ENCODE peak calls at places on chromosomes 12 and 14, in ten cellular contexts. N is uterus; M is psoas muscle; T is adipocyte; L is HAP-1; F is tibial artery; B is mesenchymal stem cell; V is SK-N-MC; O is naive thymus-derived CD4-positive, alpha-beta T cell; R is cardiac muscle cell. Z is an unnamed sample.

GRCh38 chr12:10849425-10849878 is at the start of gene PRR4:
- DNase-seq in N (no peak), L (no peak), T (no peak), B (no peak), R (no peak), F (no peak), V (no peak), O (peak; percentile 4), M (no peak), Z (no peak)

GRCh38 chr12:24200013-24200412 is 250.5 kb upstream of the SOX5 start:
- DNase-seq in O (no peak), R (no peak), B (no peak), V (no peak), L (no peak), M (no peak), F (no peak), T (no peak), N (no peak), Z (no peak)

GRCh38 chr12:127480775-127481314 is 786.1 kb upstream of the TMEM132C start:
- DNase-seq in R (no peak), T (no peak), N (no peak), V (no peak), M (no peak), L (no peak), B (no peak), O (no peak), F (no peak), Z (no peak)

GRCh38 chr12:96044017-96044985 is 8.9 kb upstream of the LTA4H start:
- DNase-seq in V (no peak), F (no peak), R (peak; percentile 85), B (peak; percentile 75), M (no peak), N (no peak), O (no peak), L (no peak), T (peak; percentile 75), Z (no peak)

GRCh38 chr14:74324945-74325361 is 22.2 kb upstream of the ABCD4 start:
- DNase-seq in R (peak; percentile 59), B (peak; percentile 46), O (no peak), N (no peak), F (no peak), V (peak; percentile 8), T (peak; percentile 76), L (peak; percentile 66), M (no peak), Z (no peak)

GRCh38 chr14:61482348-61483206 is 161.2 kb downstream of the PRKCH start:
- DNase-seq in N (no peak), B (no peak), R (no peak), T (no peak), M (no peak), O (no peak), F (no peak), V (no peak), L (no peak), Z (no peak)

GRCh38 chr12:46342562-46343033 is 30.0 kb downstream of the SLC38A2 start:
- DNase-seq in M (no peak), V (no peak), F (peak; percentile 63), B (peak; percentile 60), O (peak; percentile 46), N (peak; percentile 33), L (no peak), R (peak; percentile 59), T (peak; percentile 55), Z (peak; percentile 18)

GRCh38 chr12:5292651-5293050 is 139.3 kb upstream of the NTF3 start:
- DNase-seq in O (no peak), L (no peak), M (no peak), B (no peak), N (no peak), V (no peak), R (no peak), T (no peak), F (no peak), Z (no peak)

GRCh38 chr12:84922721-84923120 is 10.1 kb upstream of the SLC6A15 start:
- DNase-seq in L (no peak), B (peak; percentile 28), R (peak; percentile 11), M (no peak), V (no peak), T (peak; percentile 9), F (no peak), N (no peak), O (no peak), Z (no peak)

GRCh38 chr12:3047961-3048360 is 29.2 kb upstream of the TSPAN9 start:
- DNase-seq in N (no peak), V (no peak), B (no peak), M (no peak), F (no peak), L (no peak), R (no peak), T (no peak), O (no peak), Z (no peak)

GRCh38 chr12:2052861-2053674 is at the start of gene CACNA1C:
- DNase-seq in O (peak; percentile 30), V (no peak), F (peak; percentile 85), L (no peak), M (peak; percentile 71), B (peak; percentile 66), N (peak; percentile 70), R (peak; percentile 75), T (peak; percentile 91), Z (peak; percentile 69)

GRCh38 chr14:91367173-91368171 is 50.1 kb downstream of the CCDC88C start:
- DNase-seq in O (peak; percentile 44), L (no peak), R (peak; percentile 49), T (no peak), V (no peak), N (no peak), F (no peak), B (peak; percentile 69), M (no peak), Z (peak; percentile 71)

GRCh38 chr14:78519863-78520262 is 349.7 kb downstream of the NRXN3 start:
- DNase-seq in M (no peak), L (peak; percentile 8), B (peak; percentile 7), T (peak; percentile 21), N (no peak), F (no peak), V (peak; percentile 22), R (peak; percentile 18), O (no peak), Z (no peak)

GRCh38 chr14:98195256-98195655 is 1076.7 kb downstream of the BCL11B start:
- DNase-seq in B (no peak), O (no peak), M (no peak), T (no peak), F (no peak), V (no peak), L (no peak), R (no peak), N (no peak), Z (no peak)

GRCh38 chr12:110338754-110339153 is 57.7 kb downstream of the ATP2A2 start:
- DNase-seq in O (no peak), B (peak; percentile 23), F (no peak), V (no peak), N (no peak), R (no peak), L (no peak), T (no peak), M (no peak), Z (no peak)

GRCh38 chr12:5945071-5946008 is at the start of gene ANO2:
- DNase-seq in L (no peak), F (no peak), B (peak; percentile 15), N (no peak), T (peak; percentile 77), O (no peak), M (no peak), V (no peak), R (peak; percentile 25), Z (peak; percentile 43)

GRCh38 chr12:132335179-132335756 is 5.9 kb upstream of the GALNT9 start:
- DNase-seq in L (no peak), M (no peak), R (no peak), B (no peak), T (no peak), O (no peak), V (no peak), F (no peak), N (no peak), Z (no peak)

GRCh38 chr12:125300249-125300648 is 235.0 kb downstream of the AACS start:
- DNase-seq in T (no peak), F (no peak), O (no peak), R (no peak), B (no peak), M (no peak), V (no peak), N (no peak), L (no peak), Z (no peak)

GRCh38 chr12:27163048-27163715 is 80.8 kb upstream of the C12orf71 start:
- DNase-seq in O (no peak), T (no peak), L (no peak), F (no peak), B (no peak), M (no peak), N (no peak), R (no peak), V (no peak), Z (peak; percentile 60)

DNA sequence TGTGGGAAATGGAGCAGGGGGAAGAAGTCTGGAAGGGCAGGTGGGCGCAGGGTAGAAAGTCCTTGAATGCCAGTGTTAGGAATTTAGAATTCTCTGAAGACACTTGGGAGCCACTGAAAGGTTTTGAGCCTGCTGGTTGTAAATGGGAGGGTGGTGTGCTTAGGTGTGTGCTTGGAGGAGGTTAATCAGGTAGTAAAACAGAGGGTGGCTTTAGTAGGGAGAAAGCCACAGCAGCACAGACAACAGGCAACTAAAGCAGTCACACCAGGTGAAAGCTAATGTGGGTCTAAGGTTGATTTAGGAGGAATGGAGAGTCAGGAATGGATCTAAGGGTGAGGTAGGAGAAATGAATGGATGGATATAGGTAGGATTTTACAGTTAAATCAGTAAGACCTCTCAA is 385.0 kb downstream of the ZFP36L1 start:
- DNase-seq in N (no peak), L (no peak), T (no peak), B (no peak), M (no peak), O (no peak), V (no peak), R (no peak), F (no peak), Z (no peak)
- H3K36me3 ChIP-seq in N (no peaks in the 10 kb centered on the region), L (no peaks in the 10 kb centered on the region), T (no peaks in the 10 kb centered on the region), B (no peaks in the 10 kb centered on the region), M (no peaks in the 10 kb centered on the region), O (no peaks in the 10 kb centered on the region), V (no peaks in the 10 kb centered on the region), R (no peaks in the 10 kb centered on the region), F (no peaks in the 10 kb centered on the region), Z (no peaks in the 10 kb centered on the region)

GRCh38 chr14:22882529-22883190 is 362 bp upstream of the REM2 start:
- DNase-seq in R (peak; percentile 49), V (no peak), O (no peak), T (no peak), M (no peak), N (peak; percentile 56), L (no peak), B (peak; percentile 66), F (peak; percentile 48), Z (no peak)
- H3K4me3 ChIP-seq in R (no peak overlapping the region), V (no peak overlapping the region), O (no peak overlapping the region), T (no peak overlapping the region), M (no peak overlapping the region), N (no peak overlapping the region), L (no peak overlapping the region), B (no peak overlapping the region), F (no peak overlapping the region), Z (no peak overlapping the region)

GRCh38 chr12:14948672-14949071 is 10.3 kb upstream of the ERP27 start:
- DNase-seq in N (peak; percentile 71), T (peak; percentile 34), L (no peak), F (no peak), V (peak; percentile 57), R (peak; percentile 96), O (peak; percentile 67), B (peak; percentile 90), M (no peak), Z (no peak)
- H3K36me3 ChIP-seq in N (no peaks in the 10 kb centered on the region), T (no peaks in the 10 kb centered on the region), L (no peaks in the 10 kb centered on the region), F (peaks cover 5% of the 10 kb centered on the region), V (peaks cover 53% of the 10 kb centered on the region), R (no peaks in the 10 kb centered on the region), O (peaks cover 63% of the 10 kb centered on the region), B (no peaks in the 10 kb centered on the region), M (no peaks in the 10 kb centered on the region), Z (no peaks in the 10 kb centered on the region)

GRCh38 chr12:67630373-67631088 is 18.0 kb upstream of the DYRK2 start:
- DNase-seq in N (peak; percentile 15), T (no peak), L (no peak), M (peak; percentile 52), B (peak; percentile 33), V (no peak), R (peak; percentile 29), F (no peak), O (peak; percentile 96), Z (peak; percentile 10)
- H3K4me3 ChIP-seq in N (no peak overlapping the region), T (no peak overlapping the region), L (no peak overlapping the region), M (no peak overlapping the region), B (no peak overlapping the region), V (no peak overlapping the region), R (no peak overlapping the region), F (no peak overlapping the region), O (peak overlapping the region; percentile 20), Z (no peak overlapping the region)